ENCODE peak calls at places on chromosomes 12 and 14, in four cellular contexts. T is H1, M is IMR-90, P is GM12878. L is an unnamed sample.

GRCh38 chr12:27972721-27973120 is at the start of gene PTHLH:
- DNase-seq in M (no peak), T (no peak), P (no peak), L (no peak)

GRCh38 chr14:68449565-68450295 is 343.1 kb downstream of the ZFP36L1 start:
- DNase-seq in P (no peak), M (no peak), T (peak; percentile 34), L (no peak)

GRCh38 chr14:68822964-68823363 is 30.1 kb upstream of the ZFP36L1 start:
- DNase-seq in M (no peak), T (no peak), P (no peak), L (no peak)

GRCh38 chr12:15627995-15628945 is 160.9 kb downstream of the EPS8 start:
- DNase-seq in M (peak; percentile 44), P (no peak), T (no peak), L (no peak)

GRCh38 chr14:65286443-65286842 is 126.1 kb upstream of the FUT8 start:
- DNase-seq in T (no peak), M (no peak), P (no peak), L (no peak)

GRCh38 chr12:68612245-68612644 is 1.5 kb downstream of the RAP1B start:
- DNase-seq in T (no peak), P (no peak), M (peak; percentile 59), L (peak; percentile 58)

GRCh38 chr14:91374897-91375747 is 42.5 kb downstream of the CCDC88C start:
- DNase-seq in P (no peak), T (no peak), M (no peak), L (no peak)

GRCh38 chr12:75982974-75983660 is 48.5 kb downstream of the PHLDA1 start:
- DNase-seq in T (no peak), M (no peak), P (no peak), L (no peak)

DNA sequence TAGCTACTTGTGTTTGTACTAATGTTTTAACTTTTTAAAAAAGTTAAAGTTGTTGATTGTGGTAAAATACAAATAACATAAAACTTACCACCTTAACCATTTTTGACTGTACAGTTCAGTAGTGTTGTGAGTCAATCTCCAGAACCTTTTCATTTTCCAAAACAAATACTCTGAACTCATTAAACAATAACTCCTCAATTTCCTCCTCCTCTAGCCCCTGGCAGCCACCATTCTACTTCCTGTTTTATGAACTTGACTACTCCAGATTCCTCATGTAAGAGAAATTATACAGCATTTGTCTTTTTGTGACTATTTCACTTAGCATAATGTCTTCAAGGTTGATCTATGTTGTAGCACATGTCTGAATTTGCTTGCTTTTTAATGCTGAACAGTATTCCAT is 299.1 kb upstream of the AMIGO2 start:
- DNase-seq in M (peak; percentile 25), P (no peak), T (no peak), L (no peak)
- TF ChIP-seq CHD1 in M (no peak), P (no peak), T (no peak), L (no peak)

DNA sequence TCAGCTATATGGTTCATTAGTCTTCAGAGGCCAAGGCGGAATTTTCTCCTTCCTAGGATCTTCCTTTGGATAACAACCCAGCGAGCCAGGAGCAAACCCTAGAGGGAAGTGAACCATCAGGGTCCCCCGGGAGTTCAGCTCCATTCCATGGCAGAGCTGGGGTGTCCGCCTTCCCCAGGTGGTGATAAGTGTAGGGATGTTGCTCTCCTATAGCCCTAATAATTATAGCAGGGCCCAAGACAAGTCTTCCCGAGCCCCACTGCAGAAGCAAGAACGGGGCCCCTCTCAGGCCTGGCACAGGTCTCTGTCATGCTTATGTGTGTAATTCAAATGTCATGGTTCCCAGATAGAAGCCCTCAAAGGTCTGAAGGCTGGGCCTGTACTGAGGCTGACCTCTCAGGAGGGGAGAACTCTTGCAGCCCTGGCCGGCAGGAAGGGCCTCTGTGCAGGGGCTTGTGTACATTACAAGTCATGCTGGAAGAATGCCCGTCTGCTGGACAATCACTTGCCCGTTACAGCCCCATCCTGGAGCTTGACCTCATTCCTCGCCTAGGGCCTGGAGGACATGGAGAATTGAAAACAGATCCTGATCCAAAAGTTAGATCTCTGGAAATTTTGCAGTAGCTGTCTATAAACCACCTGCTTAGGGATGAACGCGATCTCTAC is 17.3 kb downstream of the LRTM2 start:
- DNase-seq in P (no peak), T (no peak), M (peak; percentile 57), L (no peak)
- TF ChIP-seq CHD1 in P (no peak), T (no peak), M (no peak), L (no peak)

GRCh38 chr14:36659822-36660735 is 1.6 kb upstream of the PAX9 start:
- DNase-seq in T (no peak), P (no peak), M (no peak), L (no peak)

GRCh38 chr14:36661506-36662257 is at the start of gene PAX9:
- DNase-seq in T (peak; percentile 92), P (peak; percentile 23), M (peak; percentile 41), L (peak; percentile 92)

GRCh38 chr14:36662258-36662542 is 540 bp downstream of the PAX9 start:
- DNase-seq in P (no peak), M (no peak), T (no peak), L (no peak)

GRCh38 chr14:36659010-36659821 is 2.4 kb upstream of the PAX9 start:
- DNase-seq in P (no peak), T (no peak), M (no peak), L (no peak)

DNA sequence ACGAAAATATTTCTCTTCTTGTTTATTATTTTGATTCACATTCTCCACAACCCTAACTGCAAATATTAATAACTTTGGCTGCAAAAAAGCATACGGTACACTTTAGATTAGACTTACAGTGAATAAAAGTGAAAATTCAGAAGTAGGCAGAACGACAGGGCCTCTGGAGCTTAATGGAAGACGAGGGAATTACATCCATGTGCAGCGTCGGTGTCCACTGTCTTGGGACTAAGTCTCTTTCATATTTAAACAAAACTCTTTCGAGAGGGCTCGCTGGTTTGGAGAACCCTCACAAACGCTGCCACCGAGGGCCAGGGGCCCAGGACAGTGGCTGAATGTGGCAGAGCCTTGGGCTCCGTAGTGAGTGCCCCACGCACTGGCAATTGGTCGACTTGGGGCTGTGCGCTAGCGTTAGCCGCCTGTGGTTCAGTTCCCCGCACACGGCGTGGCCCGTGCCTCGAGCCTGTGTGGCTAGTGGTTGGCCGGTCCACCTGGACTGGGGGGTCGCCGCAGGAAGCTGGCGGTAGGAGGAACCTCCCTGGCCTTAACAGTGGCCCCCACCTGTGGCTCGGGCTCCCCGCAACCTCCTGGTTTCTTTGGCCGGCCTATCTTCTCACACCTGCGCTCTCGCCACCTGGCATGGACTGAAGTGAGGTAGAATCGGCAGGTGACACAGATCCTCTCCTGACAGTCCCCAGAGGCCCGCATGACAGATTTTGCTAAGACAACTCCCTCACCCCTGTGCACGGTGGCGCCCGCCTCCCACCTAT is 739 bp upstream of the PAX9 start:
- DNase-seq in M (no peak), T (no peak), P (no peak), L (no peak)
- TF ChIP-seq CHD1 in M (no peak), T (no peak), P (no peak), L (no peak)

DNA sequence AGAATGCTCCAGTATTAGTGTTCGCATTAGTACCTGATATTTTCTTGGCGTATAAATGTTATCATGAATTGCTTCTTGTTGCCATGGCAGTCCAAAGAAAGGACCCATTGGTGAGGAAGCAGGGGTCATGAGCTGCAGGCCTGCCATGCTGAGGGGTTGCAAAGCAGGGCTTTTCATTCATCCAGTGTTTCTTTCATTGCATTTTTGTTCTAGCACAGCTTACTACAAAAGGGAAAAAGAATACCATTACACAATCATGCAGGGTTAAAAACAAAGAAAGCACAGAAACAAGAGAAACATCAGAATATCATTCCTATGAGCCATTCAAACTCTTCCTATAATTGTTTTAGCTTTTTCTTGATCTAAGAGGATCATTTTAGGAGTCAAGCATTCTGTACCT is 24.0 kb downstream of the DICER1 start:
- DNase-seq in P (no peak), M (peak; percentile 35), T (no peak), L (no peak)
- TF ChIP-seq CHD1 in P (no peak), M (no peak), T (no peak), L (no peak)

L was measured in K562.